ENCODE peak calls at places on chromosome 4, in five cellular contexts. S is CD4-positive, CD25-positive, alpha-beta regulatory T cell; G is neural progenitor cell; O is thyroid gland; E is OCI-LY7. W is an unnamed sample. For H3K4me1, the result is how much of the 10 kb centered on the place peaks cover.

GRCh38 chr4:125125256-125125655 is 189.5 kb upstream of the FAT4 start:
- DNase-seq in G (peak), E (no peak), O (no peak), S (no peak), W (no peak)

GRCh38 chr4:8306511-8307021 is 37.0 kb downstream of the HTRA3 start:
- DNase-seq in O (no peak), E (no peak), G (no peak), S (no peak), W (no peak)

GRCh38 chr4:6614701-6615230 is 25.7 kb upstream of the MRFAP1 start:
- DNase-seq in G (no peak), O (no peak), S (no peak), E (no peak), W (no peak)

GRCh38 chr4:153933851-153934688 is 145.2 kb upstream of the SFRP2 start:
- DNase-seq in E (no peak), O (no peak), G (no peak), S (no peak), W (no peak)

GRCh38 chr4:23967281-23967680 is 77.4 kb upstream of the PPARGC1A start:
- DNase-seq in G (no peak), O (no peak), E (no peak), S (no peak), W (no peak)

GRCh38 chr4:153296424-153296823 is 48.1 kb upstream of the MND1 start:
- DNase-seq in G (peak), O (peak), E (no peak), S (no peak), W (peak)

GRCh38 chr4:82790060-82790660 is 8.4 kb downstream of the SCD5 start:
- DNase-seq in G (no peak), S (no peak), O (peak), E (no peak), W (no peak)

GRCh38 chr4:36399762-36400353 is 118.4 kb downstream of the DTHD1 start:
- DNase-seq in O (peak), S (peak), E (peak), G (peak), W (no peak)

GRCh38 chr4:179325181-179325580 is 1882.9 kb upstream of the AGA start:
- DNase-seq in O (no peak), S (no peak), E (no peak), G (no peak), W (no peak)

GRCh38 chr4:3708611-3709010 is 57.6 kb upstream of the ADRA2C start:
- DNase-seq in E (no peak), G (no peak), S (no peak), O (no peak), W (no peak)

GRCh38 chr4:74539043-74539790 is 94.3 kb downstream of the AREG start:
- DNase-seq in O (no peak), G (no peak), S (no peak), E (no peak), W (no peak)

GRCh38 chr4:8303081-8303480 is 33.5 kb downstream of the HTRA3 start:
- DNase-seq in S (no peak), O (no peak), G (no peak), E (no peak), W (no peak)

GRCh38 chr4:144740316-144740715 is 94.4 kb downstream of the HHIP start:
- DNase-seq in E (no peak), O (no peak), S (no peak), G (no peak), W (no peak)

GRCh38 chr4:1465173-1466033 is 59.2 kb upstream of the NKX1-1 start:
- DNase-seq in S (no peak), E (no peak), G (no peak), O (no peak), W (no peak)

DNA sequence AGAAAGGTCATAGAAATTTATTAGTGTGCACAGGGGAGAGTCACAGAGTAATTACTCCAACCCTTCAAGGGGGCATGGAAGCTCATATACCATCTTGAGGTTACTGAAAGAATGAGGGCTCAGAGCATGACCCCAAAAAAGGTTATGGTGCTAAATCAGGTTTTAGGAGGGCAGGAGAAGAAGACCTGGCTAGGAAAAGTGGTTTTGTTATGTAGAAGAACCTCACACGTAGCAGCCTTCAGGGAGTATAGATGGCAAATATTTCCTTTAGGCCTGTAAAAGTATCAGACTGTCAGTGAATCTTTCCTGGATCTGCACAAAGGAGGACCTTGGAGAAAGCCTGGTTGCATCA is 102.0 kb upstream of the PDE5A start:
- DNase-seq in O (no peak), E (no peak), S (no peak), G (no peak), W (no peak)
- H3K4me1 ChIP-seq in O (under half), E (under half), S (under half), G (under half), W (under half)

GRCh38 chr4:75668596-75668995 is 4.6 kb downstream of the G3BP2 start:
- DNase-seq in G (no peak), S (no peak), O (no peak), E (no peak), W (no peak)

GRCh38 chr4:75662626-75663025 is 10.6 kb downstream of the G3BP2 start:
- DNase-seq in G (no peak), E (no peak), S (no peak), O (no peak), W (no peak)

GRCh38 chr4:75671802-75672421 is 1.3 kb downstream of the G3BP2 start:
- DNase-seq in O (no peak), G (no peak), S (no peak), E (no peak), W (no peak)

GRCh38 chr4:75660491-75660890 is 12.7 kb downstream of the G3BP2 start:
- DNase-seq in O (no peak), S (no peak), E (no peak), G (no peak), W (no peak)

GRCh38 chr4:75666299-75666698 is 6.9 kb downstream of the G3BP2 start:
- DNase-seq in S (no peak), E (no peak), O (no peak), G (no peak), W (no peak)
- H3K4me1 ChIP-seq in S (half or more), E (under half), O (under half), G (under half), W (under half)

GRCh38 chr4:146165840-146166239 is 9.7 kb upstream of the LSM6 start:
- DNase-seq in G (no peak), S (no peak), E (no peak), O (no peak), W (no peak)
- H3K4me1 ChIP-seq in G (under half), S (under half), E (under half), O (under half), W (under half)

DNA sequence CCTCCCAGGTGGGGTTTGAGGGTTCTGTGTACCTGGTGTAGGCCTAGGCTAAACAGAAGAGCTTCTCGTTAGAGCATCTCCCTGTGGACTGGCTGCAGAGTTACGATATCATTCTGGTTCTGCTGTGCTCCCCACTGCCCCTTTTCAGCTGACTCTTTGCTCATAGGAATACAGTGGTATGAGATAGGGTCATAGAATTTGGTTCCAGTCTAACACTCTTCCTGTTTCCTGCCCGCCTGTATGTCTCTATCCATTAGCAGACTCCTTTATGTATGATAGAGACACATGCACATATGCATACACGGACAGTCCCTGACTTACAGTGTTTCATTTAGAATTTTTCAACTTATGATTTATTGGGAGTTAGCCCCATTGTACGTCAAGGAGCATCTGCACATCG is 15.3 kb downstream of the RNF4 start:
- DNase-seq in S (no peak), G (no peak), O (no peak), E (peak), W (no peak)
- H3K4me1 ChIP-seq in S (half or more), G (under half), O (under half), E (half or more), W (under half)

GRCh38 chr4:109435635-109436034 is 2.0 kb downstream of the SEC24B start:
- DNase-seq in S (no peak), G (no peak), E (no peak), O (peak), W (no peak)

GRCh38 chr4:109441858-109442480 is 8.4 kb downstream of the SEC24B start:
- DNase-seq in O (no peak), G (no peak), E (no peak), S (no peak), W (no peak)

GRCh38 chr4:109444182-109444844 is 10.7 kb downstream of the SEC24B start:
- DNase-seq in S (no peak), O (no peak), G (no peak), E (peak), W (no peak)

GRCh38 chr4:109436504-109436903 is 2.9 kb downstream of the SEC24B start:
- DNase-seq in E (no peak), G (no peak), O (no peak), S (no peak), W (no peak)

GRCh38 chr4:109440948-109441347 is 7.3 kb downstream of the SEC24B start:
- DNase-seq in S (no peak), G (no peak), E (no peak), O (no peak), W (peak)
- H3K4me1 ChIP-seq in S (under half), G (under half), E (under half), O (under half), W (under half)